ENCODE peak calls at places on chromosomes 1 and 21, in four cellular contexts. C is CD8-positive, alpha-beta memory T cell; Y is mammary epithelial cell; G is A673. H is an unnamed sample.
A peak's percentile ranks its signal among the peaks of the same experiment; 100 is the strongest.

GRCh38 chr1:7002728-7003127 is 217.5 kb downstream of the CAMTA1 start:
- DNase-seq in C (no peak), Y (no peak), G (no peak), H (no peak)

GRCh38 chr1:160789702-160790611 is 6.0 kb upstream of the LY9 start:
- DNase-seq in C (no peak), Y (no peak), G (no peak), H (no peak)

GRCh38 chr1:94385354-94385947 is 32.7 kb upstream of the ABCD3 start:
- DNase-seq in C (no peak), Y (no peak), G (no peak), H (no peak)

GRCh38 chr21:31654340-31654739 is 5.2 kb upstream of the SOD1 start:
- DNase-seq in C (no peak), Y (no peak), G (no peak), H (no peak)

GRCh38 chr1:9687876-9688582 is 36.5 kb downstream of the PIK3CD start:
- DNase-seq in C (no peak), Y (peak; percentile 34), G (peak; percentile 36), H (peak; percentile 43)

GRCh38 chr1:232594018-232594502 is 35.9 kb downstream of the SIPA1L2 start:
- DNase-seq in C (no peak), Y (peak; percentile 74), G (no peak), H (no peak)

GRCh38 chr1:30759718-30760281 is 2.2 kb upstream of the LAPTM5 start:
- DNase-seq in C (peak; percentile 87), Y (no peak), G (no peak), H (no peak)

GRCh38 chr1:36471830-36472641 is 7.9 kb upstream of the MRPS15 start:
- DNase-seq in C (no peak), Y (no peak), G (no peak), H (peak; percentile 85)

GRCh38 chr1:10890391-10891073 is 94.1 kb upstream of the CASZ1 start:
- DNase-seq in C (no peak), Y (peak; percentile 82), G (no peak), H (no peak)

GRCh38 chr1:10891081-10891480 is 94.6 kb upstream of the CASZ1 start:
- DNase-seq in C (no peak), Y (peak; percentile 81), G (no peak), H (no peak)

GRCh38 chr1:10888791-10889627 is 92.6 kb upstream of the CASZ1 start:
- DNase-seq in C (no peak), Y (no peak), G (no peak), H (no peak)

GRCh38 chr1:10889628-10890353 is 93.3 kb upstream of the CASZ1 start:
- DNase-seq in C (no peak), Y (no peak), G (no peak), H (no peak)

GRCh38 chr1:10888289-10888688 is 91.8 kb upstream of the CASZ1 start:
- DNase-seq in C (no peak), Y (no peak), G (peak; percentile 33), H (no peak)
- H3K27me3 ChIP-seq in C (peaks cover 19% of the 10 kb centered on the region), Y (no peaks in the 10 kb centered on the region), G (no peaks in the 10 kb centered on the region), H (peaks cover 9% of the 10 kb centered on the region)

GRCh38 chr1:19327736-19328135 is 15.6 kb downstream of the SLC66A1 start:
- DNase-seq in C (no peak), Y (no peak), G (no peak), H (no peak)

GRCh38 chr1:19325958-19326747 is 14.0 kb downstream of the SLC66A1 start:
- DNase-seq in C (no peak), Y (no peak), G (no peak), H (no peak)

GRCh38 chr1:19326748-19327065 is 14.6 kb downstream of the SLC66A1 start:
- DNase-seq in C (no peak), Y (no peak), G (no peak), H (no peak)

GRCh38 chr1:19328486-19328885 is 16.4 kb downstream of the SLC66A1 start:
- DNase-seq in C (no peak), Y (no peak), G (no peak), H (no peak)

GRCh38 chr1:19327301-19327700 is 15.2 kb downstream of the SLC66A1 start:
- DNase-seq in C (no peak), Y (no peak), G (no peak), H (no peak)
- H3K27me3 ChIP-seq in C (no peaks in the 10 kb centered on the region), Y (no peaks in the 10 kb centered on the region), G (no peaks in the 10 kb centered on the region), H (no peaks in the 10 kb centered on the region)

DNA sequence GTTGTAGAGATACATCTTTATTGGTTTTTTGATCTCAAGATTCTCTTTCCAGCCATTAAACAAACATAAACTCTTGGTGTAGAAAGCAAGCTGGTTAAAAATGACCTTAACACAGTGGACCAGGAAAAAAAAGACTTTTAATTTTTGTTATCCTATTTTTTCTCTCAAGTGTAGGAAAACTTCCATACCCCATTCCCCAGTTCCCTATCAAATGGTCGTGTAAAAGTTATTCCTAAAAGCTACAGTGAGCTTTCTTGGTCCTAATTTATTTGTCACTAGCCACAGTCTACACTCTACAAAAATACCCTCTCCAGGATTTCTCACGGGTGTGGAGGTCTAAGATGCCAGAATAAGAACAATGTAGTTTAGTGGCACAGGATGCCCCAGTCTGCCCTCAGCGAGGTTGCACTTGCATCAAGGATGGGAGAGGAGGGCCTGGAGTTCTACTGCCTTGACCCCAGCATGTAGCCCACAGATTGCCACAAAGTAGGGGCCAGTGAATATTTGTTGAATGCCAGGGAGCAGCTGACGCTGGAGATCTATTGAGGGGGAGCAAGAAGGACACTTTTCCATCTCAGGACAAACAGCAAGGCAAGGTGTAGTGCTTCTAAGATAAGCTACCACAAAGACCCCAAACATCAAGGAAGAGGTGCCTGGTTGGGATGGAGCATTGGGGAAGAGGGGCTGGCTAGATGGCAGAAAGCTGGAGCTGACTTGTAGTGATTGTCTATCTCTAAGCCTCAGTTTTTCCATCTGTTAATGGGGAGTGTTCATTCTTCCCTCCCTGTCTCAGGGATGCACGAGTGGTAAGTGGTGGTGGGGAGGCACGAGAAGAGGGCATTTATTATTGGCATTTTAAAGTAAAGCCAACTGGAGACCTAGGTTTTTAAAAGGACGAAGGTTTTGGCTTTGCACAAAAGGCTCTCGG is 1.8 kb downstream of the MYCL start:
- DNase-seq in C (no peak), Y (no peak), G (no peak), H (no peak)
- H3K27me3 ChIP-seq in C (peaks cover 19% of the 10 kb centered on the region), Y (peaks cover 2% of the 10 kb centered on the region), G (peaks cover 7% of the 10 kb centered on the region), H (no peaks in the 10 kb centered on the region)

GRCh38 chr1:4218619-4219018 is 318.5 kb upstream of the C1orf174 start:
- DNase-seq in C (no peak), Y (no peak), G (no peak), H (no peak)

GRCh38 chr1:4220362-4220761 is 320.3 kb upstream of the C1orf174 start:
- DNase-seq in C (no peak), Y (no peak), G (no peak), H (no peak)

GRCh38 chr1:4219111-4219510 is 319.0 kb upstream of the C1orf174 start:
- DNase-seq in C (no peak), Y (no peak), G (no peak), H (no peak)

GRCh38 chr1:4219826-4220225 is 319.8 kb upstream of the C1orf174 start:
- DNase-seq in C (no peak), Y (no peak), G (no peak), H (no peak)

GRCh38 chr1:4221107-4221506 is 321.0 kb upstream of the C1orf174 start:
- DNase-seq in C (no peak), Y (no peak), G (no peak), H (no peak)
- H3K27me3 ChIP-seq in C (no peaks in the 10 kb centered on the region), Y (no peaks in the 10 kb centered on the region), G (peaks cover 4% of the 10 kb centered on the region), H (no peaks in the 10 kb centered on the region)

DNA sequence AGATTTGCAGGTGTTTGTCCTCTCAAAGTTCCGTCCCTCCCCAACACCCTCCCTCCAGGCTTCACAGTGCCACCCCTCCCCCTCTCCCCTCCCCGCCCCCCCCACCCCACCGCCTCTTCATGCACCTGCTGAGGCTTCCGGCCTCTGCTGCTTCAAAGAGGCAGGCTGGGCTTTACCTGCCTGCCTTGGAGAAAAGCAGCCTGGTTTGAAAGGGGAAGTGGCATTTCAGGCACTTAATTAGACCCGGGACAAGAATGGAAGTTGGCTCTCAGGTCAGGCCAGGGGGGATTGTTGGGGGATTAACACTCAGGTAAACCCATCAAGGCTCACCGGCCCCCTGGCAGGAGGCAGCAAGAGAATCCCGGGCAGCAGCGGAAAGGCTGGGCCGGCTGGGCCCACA is 21.1 kb downstream of the PAX7 start:
- DNase-seq in C (no peak), Y (no peak), G (no peak), H (no peak)
- H3K27me3 ChIP-seq in C (peaks cover 24% of the 10 kb centered on the region), Y (peaks cover 25% of the 10 kb centered on the region), G (no peaks in the 10 kb centered on the region), H (peaks cover 47% of the 10 kb centered on the region)

GRCh38 chr1:214135886-214136285 is 145.1 kb upstream of the SMYD2 start:
- DNase-seq in C (no peak), Y (no peak), G (no peak), H (no peak)

GRCh38 chr1:214141486-214141885 is 139.5 kb upstream of the SMYD2 start:
- DNase-seq in C (no peak), Y (no peak), G (no peak), H (no peak)

GRCh38 chr1:214136336-214136735 is 144.6 kb upstream of the SMYD2 start:
- DNase-seq in C (no peak), Y (no peak), G (no peak), H (no peak)
- H3K27me3 ChIP-seq in C (no peaks in the 10 kb centered on the region), Y (peaks cover 2% of the 10 kb centered on the region), G (peaks cover 11% of the 10 kb centered on the region), H (no peaks in the 10 kb centered on the region)

DNA sequence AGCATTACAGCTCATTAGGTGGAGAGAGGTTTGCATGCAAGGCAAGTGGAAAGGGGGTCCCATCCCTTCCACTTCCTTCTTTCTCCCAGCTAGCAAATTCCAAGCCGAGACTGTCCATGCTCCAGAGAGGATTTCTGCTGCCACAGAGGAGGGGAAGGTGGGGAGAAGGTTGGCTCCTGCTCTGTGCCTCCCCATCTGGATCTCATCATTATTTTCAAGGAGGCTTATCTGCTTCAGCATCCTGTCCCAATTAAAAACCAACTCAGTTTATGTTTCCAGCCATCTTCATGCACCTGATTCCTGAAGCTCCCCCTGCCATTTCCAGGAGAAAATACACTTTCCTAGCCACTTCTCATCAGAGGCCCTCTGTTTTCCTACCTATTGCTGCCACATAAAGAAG is 66.8 kb upstream of the GOLT1A start:
- DNase-seq in C (no peak), Y (no peak), G (no peak), H (no peak)
- H3K27me3 ChIP-seq in C (peaks cover 4% of the 10 kb centered on the region), Y (no peaks in the 10 kb centered on the region), G (no peaks in the 10 kb centered on the region), H (no peaks in the 10 kb centered on the region)

DNA sequence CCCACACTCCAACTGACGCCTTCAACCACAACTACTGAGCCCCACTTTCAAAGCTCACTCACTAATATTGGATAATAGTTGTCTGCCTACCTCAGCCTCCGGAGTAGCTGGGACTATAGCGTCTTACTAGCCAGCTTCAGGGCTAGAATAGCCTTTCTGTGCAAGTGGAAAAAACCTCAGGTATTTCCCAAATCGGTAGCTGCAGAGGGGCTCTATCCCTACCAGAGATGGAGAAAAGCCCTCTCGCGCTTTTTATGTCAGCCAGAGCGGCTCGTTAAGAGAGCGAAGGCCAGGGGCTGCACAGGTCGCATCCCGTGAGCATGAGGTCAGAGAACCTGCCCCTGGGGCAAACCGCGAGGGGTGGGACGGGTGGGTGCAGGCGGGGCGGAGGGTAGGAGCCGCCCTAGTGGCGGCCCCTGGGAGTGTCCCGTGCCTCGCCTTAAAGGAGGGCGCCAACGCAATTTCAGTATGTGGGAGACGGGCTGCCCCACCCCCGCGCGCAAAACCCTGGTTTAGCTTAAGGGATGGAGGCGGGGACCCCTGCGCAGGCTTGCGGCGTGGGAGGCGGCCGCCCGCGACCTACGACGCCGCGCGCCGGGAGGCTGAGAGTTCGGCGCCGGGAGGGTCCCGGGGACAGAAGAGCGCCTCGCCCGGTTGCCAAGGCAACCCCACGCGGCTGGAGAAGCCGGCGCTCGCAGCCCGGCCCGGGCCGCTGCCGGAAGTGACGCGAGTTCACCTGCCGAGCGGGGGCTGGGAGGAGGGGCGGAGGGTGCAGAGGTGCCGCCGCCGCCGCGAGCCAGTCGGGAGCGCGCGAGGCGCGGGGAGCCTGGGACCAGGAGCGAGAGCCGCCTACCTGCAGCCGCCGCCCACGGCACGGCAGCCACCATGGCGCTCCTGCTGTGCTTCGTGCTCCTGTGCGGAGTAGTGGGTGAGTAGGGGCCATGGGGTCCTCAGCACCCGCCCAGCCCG is at the start of gene CXADR:
- DNase-seq in C (peak; percentile 85), Y (peak; percentile 85), G (peak; percentile 83), H (peak; percentile 95)
- H3K27me3 ChIP-seq in C (no peaks in the 10 kb centered on the region), Y (peaks cover 6% of the 10 kb centered on the region), G (no peaks in the 10 kb centered on the region), H (no peaks in the 10 kb centered on the region)

H was measured in thyroid gland.